ENCODE peak calls at places on chromosomes 1 and 21, in six cellular contexts. O, E, W, Z, M and D are unnamed samples.

GRCh38 chr1:22488319-22488718 is 36.7 kb downstream of the ZBTB40 start:
- DNase-seq in E (no peak), W (no peak), O (no peak), Z (no peak), M (no peak), D (no peak)

GRCh38 chr21:42313501-42313969 is 1.7 kb downstream of the TFF3 start:
- DNase-seq in Z (no peak), O (no peak), W (no peak), E (no peak), M (peak; percentile 60), D (no peak)

GRCh38 chr1:110538082-110538481 is 19.1 kb upstream of the KCNA10 start:
- DNase-seq in Z (no peak), O (no peak), E (no peak), M (no peak), W (no peak), D (peak; percentile 66)

GRCh38 chr1:2837316-2837715 is 35.8 kb upstream of the TTC34 start:
- DNase-seq in Z (no peak), E (no peak), W (no peak), O (no peak), M (no peak), D (no peak)

GRCh38 chr21:43287974-43288755 is 119.4 kb downstream of the CRYAA start:
- DNase-seq in O (no peak), E (no peak), W (no peak), Z (no peak), M (no peak), D (no peak)

GRCh38 chr1:223515416-223515815 is 122.2 kb downstream of the CCDC185 start:
- DNase-seq in W (no peak), E (no peak), O (no peak), M (no peak), Z (no peak), D (no peak)

GRCh38 chr1:229029644-229030235 is 241.2 kb upstream of the RAB4A start:
- DNase-seq in O (no peak), Z (no peak), M (no peak), W (no peak), E (no peak), D (no peak)

GRCh38 chr1:183567584-183567983 is 22.7 kb downstream of the NCF2 start:
- DNase-seq in M (no peak), W (peak; percentile 36), Z (peak; percentile 56), O (no peak), E (peak; percentile 50), D (peak; percentile 9)

GRCh38 chr1:220786337-220787068 is at the start of gene MTARC1:
- DNase-seq in W (peak; percentile 11), O (no peak), M (peak; percentile 74), E (peak; percentile 18), Z (peak; percentile 57), D (peak; percentile 37)

GRCh38 chr21:38773108-38774061 is 32.3 kb upstream of the ETS2 start:
- DNase-seq in W (peak; percentile 95), M (no peak), Z (peak; percentile 97), E (peak; percentile 33), O (peak; percentile 71), D (no peak)

GRCh38 chr1:21314797-21315396 is 24.6 kb upstream of the ECE1 start:
- DNase-seq in M (no peak), Z (no peak), W (no peak), O (no peak), E (no peak), D (no peak)

GRCh38 chr1:217660353-217661062 is 29.4 kb downstream of the SPATA17 start:
- DNase-seq in O (peak; percentile 30), M (no peak), E (no peak), Z (peak; percentile 88), W (peak; percentile 69), D (peak; percentile 2)

GRCh38 chr1:39431927-39432326 is 59.5 kb upstream of the BMP8A start:
- DNase-seq in Z (peak; percentile 80), E (no peak), O (no peak), M (no peak), W (no peak), D (no peak)

GRCh38 chr1:233326319-233326994 is 1.1 kb upstream of the MAP3K21 start:
- DNase-seq in E (no peak), W (no peak), O (no peak), Z (no peak), M (peak; percentile 22), D (no peak)

GRCh38 chr1:62613890-62614289 is 16.6 kb downstream of the ANGPTL3 start:
- DNase-seq in Z (peak; percentile 48), M (no peak), W (peak; percentile 27), O (no peak), E (no peak), D (no peak)

GRCh38 chr1:113660053-113660452 is 99.2 kb downstream of the PHTF1 start:
- DNase-seq in E (no peak), W (no peak), Z (no peak), O (no peak), M (no peak), D (peak; percentile 13)

GRCh38 chr1:113307771-113308451 is 82.4 kb upstream of the MAGI3 start:
- DNase-seq in Z (peak; percentile 34), M (no peak), W (peak; percentile 73), E (no peak), O (no peak), D (no peak)

GRCh38 chr1:54334996-54335395 is 71.2 kb downstream of the SSBP3 start:
- DNase-seq in O (no peak), W (peak; percentile 55), M (no peak), Z (peak; percentile 51), E (no peak), D (no peak)

GRCh38 chr1:177546346-177546745 is 375.6 kb downstream of the BRINP2 start:
- DNase-seq in W (peak; percentile 35), Z (peak; percentile 19), O (no peak), E (no peak), M (no peak), D (no peak)

GRCh38 chr1:230387876-230388275 is 38.3 kb downstream of the PGBD5 start:
- DNase-seq in O (no peak), E (no peak), M (no peak), W (no peak), Z (no peak), D (no peak)

GRCh38 chr1:113542221-113542701 is 151.9 kb downstream of the MAGI3 start:
- DNase-seq in E (no peak), O (no peak), Z (peak; percentile 93), W (peak; percentile 59), M (no peak), D (no peak)

GRCh38 chr1:152013664-152014237 is 20.1 kb upstream of the S100A10 start:
- DNase-seq in W (peak; percentile 49), M (no peak), O (no peak), Z (peak; percentile 47), E (no peak), D (no peak)

GRCh38 chr1:214043167-214043566 is 55.4 kb downstream of the PROX1 start:
- DNase-seq in Z (no peak), O (no peak), E (no peak), M (no peak), W (no peak), D (no peak)

GRCh38 chr1:98429851-98430496 is 231.5 kb upstream of the SNX7 start:
- DNase-seq in E (no peak), Z (no peak), W (no peak), O (no peak), M (peak; percentile 67), D (no peak)